ENCODE peak calls at places on chromosomes 7 and 10, in six cellular contexts. W is neuronal stem cell, S is H1, Z is trophoblast cell, A is IMR-90, N is mesendoderm. E is an unnamed sample.

GRCh38 chr7:106346167-106346677 is 61.4 kb upstream of the NAMPT start:
- DNase-seq in W (no peak), S (no peak), Z (no peak), A (no peak), N (no peak), E (no peak)

GRCh38 chr10:48417374-48417773 is 110.9 kb downstream of the MAPK8 start:
- DNase-seq in W (no peak), S (no peak), Z (no peak), A (no peak), N (no peak), E (no peak)

GRCh38 chr10:119849031-119849789 is 23.4 kb downstream of the MCMBP start:
- DNase-seq in W (no peak), S (no peak), Z (peak), A (peak), N (peak), E (peak)

GRCh38 chr7:55570218-55570873 is 2.0 kb downstream of the VOPP1 start:
- DNase-seq in W (no peak), S (no peak), Z (no peak), A (no peak), N (no peak), E (peak)

GRCh38 chr7:156116514-156116913 is 304.3 kb upstream of the SHH start:
- DNase-seq in W (no peak), S (no peak), Z (no peak), A (no peak), N (no peak), E (no peak)

GRCh38 chr7:68148440-68148839 is 1151.8 kb downstream of the TYW1 start:
- DNase-seq in W (no peak), S (no peak), Z (no peak), A (no peak), N (no peak), E (no peak)

GRCh38 chr7:33961948-33962347 is 56.6 kb downstream of the BMPER start:
- DNase-seq in W (no peak), S (no peak), Z (no peak), A (no peak), N (no peak), E (no peak)

GRCh38 chr10:19412531-19412930 is 363.9 kb downstream of the MALRD1 start:
- DNase-seq in W (peak), S (no peak), Z (peak), A (peak), N (peak), E (peak)

GRCh38 chr10:64182671-64183070 is 661.5 kb downstream of the REEP3 start:
- DNase-seq in W (no peak), S (no peak), Z (no peak), A (no peak), N (no peak), E (no peak)

GRCh38 chr10:521844-522243 is 167.6 kb downstream of the DIP2C start:
- DNase-seq in W (no peak), S (no peak), Z (peak), A (no peak), N (no peak), E (no peak)

GRCh38 chr7:130356760-130357611 is 12.4 kb downstream of the CPA5 start:
- DNase-seq in W (no peak), S (no peak), Z (peak), A (peak), N (peak), E (peak)

GRCh38 chr7:11461999-11462398 is 370.0 kb downstream of the THSD7A start:
- DNase-seq in W (no peak), S (no peak), Z (no peak), A (no peak), N (no peak), E (no peak)

GRCh38 chr7:4845740-4846142 is 16.1 kb downstream of the PAPOLB start:
- DNase-seq in W (peak), S (peak), Z (no peak), A (no peak), N (peak), E (no peak)

GRCh38 chr10:60299961-60300883 is 89.5 kb downstream of the ANK3 start:
- DNase-seq in W (peak), S (no peak), Z (peak), A (peak), N (peak), E (peak)

GRCh38 chr7:116382375-116382774 is 117.2 kb upstream of the CAV2 start:
- DNase-seq in W (no peak), S (no peak), Z (no peak), A (no peak), N (no peak), E (no peak)

DNA sequence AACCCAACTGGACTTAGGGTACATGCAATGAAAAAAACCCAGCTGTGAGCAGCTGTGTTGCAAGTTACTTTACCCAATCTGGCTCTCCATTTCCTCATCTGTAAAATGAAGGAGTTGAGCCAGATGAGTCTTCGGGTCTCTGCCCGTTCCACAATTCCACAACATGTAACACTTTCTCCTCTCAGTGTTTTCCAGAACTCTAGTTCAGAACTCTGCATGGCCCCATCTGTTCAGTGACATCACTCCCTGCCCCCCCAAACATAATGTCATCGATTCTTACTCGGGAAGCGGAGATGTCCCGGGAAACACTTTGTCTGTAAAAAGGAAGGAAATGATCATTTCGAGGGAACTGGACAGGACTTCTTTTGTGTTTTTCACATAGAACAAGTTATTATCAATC is 2.5 kb downstream of the SH3PXD2A start:
- DNase-seq in W (no peak), S (no peak), Z (no peak), A (peak), N (no peak), E (peak)
- H3K4me3 ChIP-seq in W (no peak), S (no peak), Z (no peak), A (no peak), N (no peak), E (no peak)

GRCh38 chr7:26199301-26200112 is 1.0 kb downstream of the HNRNPA2B1 start:
- DNase-seq in W (peak), S (no peak), Z (peak), A (peak), N (peak), E (peak)
- H3K4ac ChIP-seq in W (peak), S (no peak), Z (peak), A (peak), N (peak), E (no peak)

DNA sequence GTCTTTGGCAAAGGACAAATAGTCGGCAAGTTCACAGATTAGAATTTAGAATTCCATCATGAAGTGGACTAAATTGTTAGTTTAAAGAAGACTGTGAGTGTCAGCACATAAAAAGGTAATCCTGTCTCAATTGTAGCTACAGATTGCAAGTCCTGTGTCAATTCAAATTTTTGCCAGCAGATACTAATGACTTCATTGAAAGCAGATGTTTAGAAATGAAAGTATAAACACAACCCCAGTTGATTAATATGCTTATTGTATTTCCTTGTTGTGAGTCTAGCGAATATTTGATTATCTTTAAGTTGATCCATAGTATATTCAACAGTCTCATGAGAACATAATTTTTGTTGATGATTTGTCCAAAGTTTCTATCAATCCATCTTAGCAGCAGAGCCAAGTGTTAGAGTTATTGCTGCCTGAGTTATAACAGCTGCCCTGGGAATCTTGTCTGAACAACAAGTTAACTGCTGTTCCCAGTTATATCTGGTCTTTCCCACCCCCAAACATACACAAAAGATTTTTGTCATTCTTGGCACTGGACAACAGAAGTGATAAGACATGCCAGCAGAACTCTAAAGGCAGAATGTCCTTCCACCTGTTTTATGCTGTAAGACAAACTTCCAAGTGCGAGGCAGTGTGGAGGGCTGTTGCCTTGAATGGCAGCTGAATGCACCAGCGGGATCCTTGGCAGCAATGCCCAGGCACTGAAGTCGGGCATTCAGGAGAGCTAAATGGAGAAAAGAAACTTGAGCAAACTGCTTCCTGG is 21.3 kb upstream of the HERPUD2 start:
- DNase-seq in W (no peak), S (no peak), Z (peak), A (peak), N (no peak), E (peak)
- H3K9ac ChIP-seq in W (no peak), S (no peak), Z (no peak), A (no peak), N (no peak), E (peak)

GRCh38 chr10:17673517-17674051 is 29.6 kb downstream of the STAM start:
- DNase-seq in W (peak), S (no peak), Z (peak), A (peak), N (peak), E (peak)

GRCh38 chr10:17671307-17671706 is 27.4 kb downstream of the STAM start:
- DNase-seq in W (no peak), S (no peak), Z (no peak), A (no peak), N (peak), E (no peak)

GRCh38 chr10:17675638-17676037 is 31.7 kb downstream of the STAM start:
- DNase-seq in W (no peak), S (no peak), Z (no peak), A (no peak), N (no peak), E (no peak)

GRCh38 chr10:17682236-17682946 is 38.4 kb downstream of the STAM start:
- DNase-seq in W (no peak), S (no peak), Z (no peak), A (no peak), N (no peak), E (no peak)

GRCh38 chr10:17676919-17677318 is 33.0 kb downstream of the STAM start:
- DNase-seq in W (no peak), S (no peak), Z (no peak), A (no peak), N (no peak), E (no peak)
- H3K4me3 ChIP-seq in W (no peak), S (no peak), Z (no peak), A (no peak), N (no peak), E (no peak)